ENCODE peak calls at places on chromosomes 2 and 18, in ten cellular contexts. Q is endothelial cell of umbilical vein; S is esophagus squamous epithelium; O is T-helper 9 cell; D is K562; M is CD4-positive, CD25-positive, alpha-beta regulatory T cell; Y is activated gamma-delta T cell treated with anti-CD3 and anti-CD28 coated beads, Interleukin-2, amount 50 U/mL, for 16 hours; K is AG10803; F is nucleus accumbens; T is pancreas. X is an unnamed sample.
A peak's percentile ranks its signal among the peaks of the same experiment; 100 is the strongest.

GRCh38 chr2:67451086-67451832 is 54.1 kb downstream of the ETAA1 start:
- DNase-seq in Q (peak; percentile 62), S (no peak), O (no peak), D (no peak), M (no peak), Y (no peak), K (peak; percentile 34), F (no peak), T (no peak), X (no peak)

GRCh38 chr2:168944065-168944464 is 43.0 kb downstream of the G6PC2 start:
- DNase-seq in Q (no peak), S (no peak), O (no peak), D (no peak), M (no peak), Y (no peak), K (no peak), F (no peak), T (no peak), X (no peak)

GRCh38 chr2:236744316-236745105 is 174.9 kb downstream of the ACKR3 start:
- DNase-seq in Q (no peak), S (no peak), O (no peak), D (no peak), M (no peak), Y (no peak), K (peak; percentile 100), F (no peak), T (no peak), X (no peak)

GRCh38 chr2:46836295-46837111 is 79.1 kb downstream of the MCFD2 start:
- DNase-seq in Q (no peak), S (no peak), O (no peak), D (no peak), M (no peak), Y (no peak), K (peak; percentile 72), F (no peak), T (no peak), X (no peak)

GRCh38 chr2:231682546-231683291 is 25.6 kb upstream of the PTMA start:
- DNase-seq in Q (no peak), S (no peak), O (no peak), D (no peak), M (no peak), Y (no peak), K (no peak), F (no peak), T (no peak), X (no peak)

GRCh38 chr18:75638597-75639467 is 211.3 kb upstream of the SMIM21 start:
- DNase-seq in Q (no peak), S (no peak), O (no peak), D (no peak), M (no peak), Y (no peak), K (peak; percentile 81), F (peak; percentile 19), T (no peak), X (no peak)

GRCh38 chr2:173076557-173077345 is 1.1 kb downstream of the MAP3K20 start:
- DNase-seq in Q (peak; percentile 79), S (no peak), O (peak; percentile 4), D (peak; percentile 42), M (peak; percentile 44), Y (no peak), K (peak; percentile 46), F (no peak), T (peak; percentile 60), X (peak; percentile 44)

GRCh38 chr2:106038598-106039375 is 155.3 kb downstream of the UXS1 start:
- DNase-seq in Q (no peak), S (no peak), O (no peak), D (no peak), M (no peak), Y (no peak), K (no peak), F (no peak), T (no peak), X (no peak)

GRCh38 chr2:165572155-165572554 is 102.7 kb downstream of the CSRNP3 start:
- DNase-seq in Q (no peak), S (no peak), O (no peak), D (no peak), M (no peak), Y (no peak), K (no peak), F (peak; percentile 14), T (no peak), X (no peak)

GRCh38 chr2:217774232-217774631 is 228.6 kb downstream of the TNS1 start:
- DNase-seq in Q (no peak), S (no peak), O (no peak), D (no peak), M (no peak), Y (no peak), K (no peak), F (no peak), T (no peak), X (no peak)

GRCh38 chr18:73520229-73520628 is 627.4 kb downstream of the FBXO15 start:
- DNase-seq in Q (no peak), S (no peak), O (no peak), D (no peak), M (no peak), Y (no peak), K (no peak), F (no peak), T (no peak), X (peak; percentile 3)